ENCODE peak calls at places on chromosomes 1 and 21, in four cellular contexts. T is heart right ventricle, O is A549, W is body of pancreas. P is an unnamed sample.

GRCh38 chr1:217029311-217030157 is 306.3 kb upstream of the ESRRG start:
- DNase-seq in O (no peak), T (no peak), W (peak; percentile 83), P (no peak)

GRCh38 chr1:9292361-9293240 is at the start of gene SPSB1:
- DNase-seq in W (peak; percentile 81), O (no peak), T (peak; percentile 75), P (peak; percentile 43)

GRCh38 chr1:211830055-211830329 is 571 bp downstream of the LPGAT1 start:
- DNase-seq in T (no peak), W (no peak), O (no peak), P (no peak)

GRCh38 chr1:35211113-35211399 is 18.1 kb upstream of the SFPQ start:
- DNase-seq in W (no peak), O (no peak), T (no peak), P (no peak)

GRCh38 chr1:181812211-181812610 is 249.3 kb downstream of the ZNF648 start:
- DNase-seq in O (no peak), W (no peak), T (no peak), P (no peak)

GRCh38 chr1:239722080-239722479 is 335.7 kb downstream of the CHRM3 start:
- DNase-seq in T (no peak), O (no peak), W (no peak), P (no peak)

GRCh38 chr1:86421601-86422280 is 2.2 kb upstream of the CLCA2 start:
- DNase-seq in W (no peak), O (no peak), T (no peak), P (no peak)

GRCh38 chr1:104855550-104855949 is 1105.9 kb downstream of the AMY1C start:
- DNase-seq in T (no peak), O (no peak), W (no peak), P (no peak)

GRCh38 chr1:30863955-30864604 is 44.5 kb downstream of the SDC3 start:
- DNase-seq in T (no peak), W (no peak), O (no peak), P (no peak)

GRCh38 chr1:97192872-97193572 is 471.4 kb downstream of the PTBP2 start:
- DNase-seq in W (peak; percentile 60), T (no peak), O (peak; percentile 5), P (no peak)

GRCh38 chr1:12600335-12600734 is 17.7 kb downstream of the DHRS3 start:
- DNase-seq in T (peak; percentile 84), O (no peak), W (peak; percentile 79), P (no peak)

GRCh38 chr1:60978421-60979357 is 103.7 kb upstream of the NFIA start:
- DNase-seq in W (peak; percentile 42), O (peak; percentile 21), T (peak; percentile 23), P (no peak)

GRCh38 chr1:8464987-8465386 is 147.1 kb downstream of the SLC45A1 start:
- DNase-seq in W (no peak), O (no peak), T (no peak), P (no peak)

GRCh38 chr21:17828223-17828622 is 9.1 kb upstream of the C21orf91 start:
- DNase-seq in T (no peak), O (no peak), W (no peak), P (no peak)

GRCh38 chr1:170407138-170407537 is 124.8 kb upstream of the GORAB start:
- DNase-seq in T (no peak), W (no peak), O (no peak), P (no peak)

GRCh38 chr21:45534591-45535331 is 7.5 kb downstream of the SLC19A1 start:
- DNase-seq in T (peak; percentile 81), W (peak; percentile 10), O (no peak), P (no peak)

GRCh38 chr1:246569248-246570238 is 3.3 kb downstream of the CNST start:
- DNase-seq in T (no peak), W (no peak), O (no peak), P (no peak)

GRCh38 chr1:9166289-9167235 is 37.7 kb upstream of the GPR157 start:
- DNase-seq in W (no peak), O (no peak), T (no peak), P (no peak)

GRCh38 chr1:206896261-206896660 is 982 bp upstream of the IL24 start:
- DNase-seq in T (no peak), W (no peak), O (no peak), P (no peak)

GRCh38 chr1:57727121-57727520 is 303.3 kb upstream of the DAB1 start:
- DNase-seq in O (no peak), T (no peak), W (no peak), P (no peak)

GRCh38 chr1:222777977-222778376 is 36.9 kb upstream of the DISP1 start:
- DNase-seq in O (no peak), T (no peak), W (no peak), P (no peak)

GRCh38 chr1:78540056-78540455 is 49.3 kb downstream of the PTGFR start:
- DNase-seq in O (no peak), T (no peak), W (no peak), P (no peak)

GRCh38 chr1:240739754-240740153 is 127.8 kb upstream of the GREM2 start:
- DNase-seq in T (no peak), W (no peak), O (no peak), P (no peak)

GRCh38 chr1:74935446-74935845 is 198.7 kb upstream of the LHX8 start:
- DNase-seq in T (no peak), W (no peak), O (no peak), P (no peak)

GRCh38 chr1:43238104-43238503 is 31.7 kb upstream of the TMEM125 start:
- DNase-seq in T (peak; percentile 39), O (peak; percentile 40), W (peak; percentile 85), P (no peak)

GRCh38 chr1:43558346-43558841 is 27.7 kb downstream of the PTPRF start:
- DNase-seq in T (no peak), W (peak; percentile 30), O (no peak), P (no peak)

GRCh38 chr1:212609701-212610574 is 1.4 kb downstream of the ATF3 start:
- DNase-seq in W (no peak), T (no peak), O (no peak), P (no peak)

GRCh38 chr1:40861227-40862003 is 748 bp downstream of the CITED4 start:
- DNase-seq in T (peak; percentile 61), W (peak; percentile 56), O (no peak), P (no peak)

GRCh38 chr1:24228312-24228711 is 41.2 kb upstream of the IFNLR1 start:
- DNase-seq in O (no peak), W (no peak), T (no peak), P (no peak)

GRCh38 chr1:184393924-184394323 is 7.1 kb downstream of the C1orf21 start:
- DNase-seq in W (no peak), O (no peak), T (no peak), P (no peak)

GRCh38 chr21:15966216-15966615 is 236.4 kb downstream of the USP25 start:
- DNase-seq in T (no peak), O (no peak), W (no peak), P (no peak)

GRCh38 chr1:35708179-35708891 is 10.3 kb downstream of the C1orf216 start:
- DNase-seq in W (no peak), T (no peak), O (no peak), P (no peak)

DNA sequence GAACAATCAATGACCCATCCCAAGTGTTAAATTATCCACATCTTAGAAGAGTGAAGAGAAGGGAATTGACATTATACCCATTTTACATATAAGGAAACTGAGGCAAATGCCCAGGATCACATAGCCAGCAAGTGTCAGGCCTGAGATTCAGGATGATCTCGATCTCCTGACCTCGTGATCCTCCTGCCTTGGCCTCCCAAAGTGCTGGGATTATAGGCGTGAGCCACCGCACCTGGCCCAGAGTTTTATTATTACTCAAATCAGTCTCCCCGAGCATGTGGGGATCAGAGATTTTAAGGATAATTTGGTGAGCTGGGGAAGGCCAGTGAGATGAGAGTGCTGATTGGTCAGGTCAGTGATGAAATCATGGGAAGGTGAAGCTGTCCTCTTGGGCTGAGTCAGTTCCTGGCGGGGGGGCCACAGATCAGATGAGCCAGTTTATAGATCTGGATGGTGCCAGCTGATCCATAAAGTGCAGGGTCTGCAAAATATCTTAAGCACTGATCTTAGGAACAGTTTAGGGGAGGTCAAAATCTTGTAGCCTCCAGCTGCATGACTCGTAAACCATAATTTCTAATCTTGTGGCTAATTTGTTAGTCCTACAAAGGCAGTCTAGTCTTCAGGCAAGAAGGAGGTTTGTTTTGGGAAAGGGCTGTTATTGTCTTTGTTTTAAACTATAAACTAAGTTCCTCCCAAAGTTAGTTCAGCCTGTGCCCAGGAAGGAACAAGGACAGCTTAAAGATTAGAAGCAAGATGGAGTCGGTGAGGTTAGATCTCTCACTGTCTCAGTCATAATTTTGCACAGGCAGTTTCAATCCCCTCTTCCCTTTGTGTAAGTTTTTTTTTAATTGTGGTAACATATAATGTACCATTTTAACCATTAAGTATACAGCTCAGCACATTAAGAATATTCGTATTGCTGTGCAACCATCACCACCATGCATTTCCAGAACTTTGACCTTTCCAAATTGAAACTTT is 39.6 kb downstream of the PTAFR start:
- DNase-seq in W (no peak), O (no peak), T (no peak), P (no peak)
- H3K4me1 ChIP-seq in W (no peaks in the 10 kb centered on the region), O (peaks cover 20% of the 10 kb centered on the region), T (no peaks in the 10 kb centered on the region), P (no peaks in the 10 kb centered on the region)

GRCh38 chr21:33214056-33214455 is 15.7 kb upstream of the IFNAR2 start:
- DNase-seq in T (no peak), W (no peak), O (no peak), P (no peak)

GRCh38 chr21:33219961-33220360 is 9.8 kb upstream of the IFNAR2 start:
- DNase-seq in T (no peak), O (no peak), W (no peak), P (no peak)

GRCh38 chr21:33219300-33219699 is 10.4 kb upstream of the IFNAR2 start:
- DNase-seq in T (no peak), O (no peak), W (no peak), P (no peak)

GRCh38 chr21:33212159-33212851 is 17.4 kb upstream of the IFNAR2 start:
- DNase-seq in W (no peak), T (no peak), O (no peak), P (no peak)

DNA sequence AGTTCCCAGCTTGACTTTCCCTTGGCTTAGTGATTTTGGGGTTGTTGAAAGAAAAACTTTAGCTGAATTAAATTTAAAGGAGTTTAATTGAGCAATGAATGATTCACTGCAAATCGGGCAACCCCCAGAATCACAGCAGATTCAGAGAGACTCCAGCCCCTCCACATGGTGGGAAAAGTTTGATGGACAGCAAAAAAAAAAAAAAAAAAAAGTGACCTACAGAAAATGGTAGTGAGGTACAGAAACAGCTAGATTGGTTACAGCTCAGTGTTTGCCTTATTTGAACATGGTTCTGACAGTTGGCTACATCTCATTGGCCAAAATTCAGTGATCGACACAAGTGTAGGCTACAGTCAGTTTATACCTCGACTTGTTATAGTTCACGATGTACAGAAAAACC is 12.6 kb upstream of the IFNAR2 start:
- DNase-seq in W (no peak), T (no peak), O (no peak), P (no peak)
- H3K4me1 ChIP-seq in W (peaks cover 3% of the 10 kb centered on the region), T (peaks cover 5% of the 10 kb centered on the region), O (no peaks in the 10 kb centered on the region), P (peaks cover 2% of the 10 kb centered on the region)

GRCh38 chr1:16324456-16324890 is 27.8 kb downstream of the FBXO42 start:
- DNase-seq in W (peak; percentile 40), O (no peak), T (no peak), P (peak; percentile 27)
- H3K4me1 ChIP-seq in W (peaks cover 8% of the 10 kb centered on the region), O (peaks cover 9% of the 10 kb centered on the region), T (peaks cover 12% of the 10 kb centered on the region), P (peaks cover 89% of the 10 kb centered on the region)

GRCh38 chr1:203321273-203322052 is 16.1 kb downstream of the BTG2 start:
- DNase-seq in W (no peak), O (no peak), T (no peak), P (no peak)

GRCh38 chr1:203318229-203318517 is 12.9 kb downstream of the BTG2 start:
- DNase-seq in T (no peak), W (no peak), O (no peak), P (no peak)

GRCh38 chr1:203322480-203323179 is 17.3 kb downstream of the BTG2 start:
- DNase-seq in T (no peak), W (peak; percentile 90), O (no peak), P (no peak)

GRCh38 chr1:203323587-203323986 is 18.3 kb downstream of the BTG2 start:
- DNase-seq in W (peak; percentile 75), T (no peak), O (no peak), P (no peak)

GRCh38 chr1:203320546-203321272 is 15.4 kb downstream of the BTG2 start:
- DNase-seq in T (no peak), O (no peak), W (peak; percentile 90), P (no peak)
- H3K4me1 ChIP-seq in T (peaks cover 68% of the 10 kb centered on the region), O (no peaks in the 10 kb centered on the region), W (peaks cover 95% of the 10 kb centered on the region), P (peaks cover 72% of the 10 kb centered on the region)

P was measured in thoracic aorta.